ENCODE peak calls at places on chromosomes 6 and 20, in seven cellular contexts. S is lower lobe of right lung, L is left ventricle myocardium inferior, C is cardiac muscle cell, W is right cardiac atrium, V is small intestine, A is neural progenitor cell. R is an unnamed sample.

GRCh38 chr6:26571592-26572296 is 25.0 kb upstream of the ABT1 start:
- DNase-seq in L (peak; percentile 44), V (peak; percentile 85), C (peak; percentile 87), W (peak; percentile 76), S (no peak), A (peak; percentile 77), R (peak; percentile 65)

GRCh38 chr20:982754-983153 is 19.4 kb downstream of the RSPO4 start:
- DNase-seq in C (no peak), W (no peak), S (no peak), A (peak; percentile 28), L (no peak), V (no peak), R (no peak)

GRCh38 chr20:59273699-59274380 is 26.6 kb upstream of the EDN3 start:
- DNase-seq in S (no peak), L (no peak), C (no peak), A (no peak), V (no peak), W (no peak), R (no peak)

GRCh38 chr6:24910850-24911712 is 24.7 kb downstream of the RIPOR2 start:
- DNase-seq in V (no peak), L (peak; percentile 60), C (peak; percentile 62), A (peak; percentile 91), W (peak; percentile 84), S (peak; percentile 78), R (peak; percentile 89)

GRCh38 chr20:49286689-49287551 is 9.1 kb upstream of the ZNFX1 start:
- DNase-seq in C (no peak), A (peak; percentile 30), W (no peak), V (peak; percentile 72), S (no peak), L (no peak), R (no peak)

GRCh38 chr6:28725890-28726348 is 197.9 kb downstream of the TRIM27 start:
- DNase-seq in W (no peak), L (no peak), A (no peak), V (no peak), C (no peak), S (no peak), R (no peak)

GRCh38 chr6:85703359-85703758 is 60.7 kb upstream of the SYNCRIP start:
- DNase-seq in W (no peak), L (no peak), S (no peak), V (no peak), C (no peak), A (no peak), R (no peak)

GRCh38 chr6:166960609-166960978 is 4.2 kb upstream of the RNASET2 start:
- DNase-seq in C (no peak), A (no peak), S (no peak), W (no peak), V (no peak), L (no peak), R (no peak)

GRCh38 chr6:143313163-143313562 is 137.3 kb downstream of the ADAT2 start:
- DNase-seq in L (no peak), S (no peak), A (no peak), C (no peak), V (no peak), W (no peak), R (no peak)

GRCh38 chr6:115220760-115221159 is 839.9 kb downstream of the FRK start:
- DNase-seq in S (no peak), L (no peak), V (no peak), A (no peak), C (no peak), W (no peak), R (no peak)

GRCh38 chr6:43163899-43164298 is 7.2 kb upstream of the SRF start:
- DNase-seq in S (no peak), V (no peak), L (no peak), C (no peak), A (no peak), W (no peak), R (no peak)

GRCh38 chr6:43495409-43495941 is 14.7 kb downstream of the LRRC73 start:
- DNase-seq in V (peak; percentile 45), A (no peak), S (no peak), L (no peak), C (no peak), W (no peak), R (no peak)

GRCh38 chr6:149456311-149457021 is 28.3 kb downstream of the ZC3H12D start:
- DNase-seq in W (no peak), V (no peak), S (no peak), L (no peak), C (no peak), A (no peak), R (peak; percentile 73)

GRCh38 chr6:147063469-147064031 is 140.7 kb upstream of the STXBP5 start:
- DNase-seq in W (no peak), S (no peak), C (peak; percentile 74), L (no peak), V (peak; percentile 16), A (no peak), R (no peak)

GRCh38 chr6:146211646-146212045 is 182.8 kb downstream of the GRM1 start:
- DNase-seq in S (no peak), A (no peak), C (no peak), V (no peak), L (no peak), W (no peak), R (no peak)

GRCh38 chr20:62811720-62812119 is 5.1 kb upstream of the COL9A3 start:
- DNase-seq in W (no peak), C (no peak), S (no peak), L (no peak), A (no peak), V (no peak), R (no peak)

GRCh38 chr20:53866787-53867740 is 203.3 kb downstream of the BCAS1 start:
- DNase-seq in V (peak; percentile 58), S (no peak), L (no peak), C (peak; percentile 15), W (no peak), A (peak; percentile 55), R (no peak)

GRCh38 chr6:136539967-136540366 is 10.3 kb downstream of the MAP7 start:
- DNase-seq in L (no peak), C (no peak), A (peak; percentile 46), W (no peak), S (no peak), V (no peak), R (no peak)

GRCh38 chr20:11919046-11919445 is 1.4 kb downstream of the BTBD3 start:
- DNase-seq in C (peak; percentile 36), L (peak; percentile 38), A (peak; percentile 8), W (peak; percentile 65), V (no peak), S (no peak), R (no peak)

GRCh38 chr6:49934770-49935169 is 29.2 kb downstream of the DEFB114 start:
- DNase-seq in S (no peak), W (no peak), C (no peak), L (no peak), A (no peak), V (no peak), R (no peak)

GRCh38 chr6:131116755-131117360 is 18.4 kb upstream of the AKAP7 start:
- DNase-seq in C (peak; percentile 78), A (peak; percentile 33), L (no peak), V (peak; percentile 71), S (no peak), W (no peak), R (no peak)

GRCh38 chr20:39048000-39048696 is 86.0 kb downstream of the DHX35 start:
- DNase-seq in W (peak; percentile 93), L (peak; percentile 78), S (peak; percentile 85), A (peak; percentile 88), V (peak; percentile 79), C (peak; percentile 86), R (peak; percentile 93)

GRCh38 chr6:15332441-15332840 is 86.6 kb downstream of the JARID2 start:
- DNase-seq in V (no peak), L (no peak), W (no peak), A (no peak), C (no peak), S (no peak), R (no peak)
- H3K9me3 ChIP-seq in V (no peaks in the 10 kb centered on the region), L (no peaks in the 10 kb centered on the region), W (no peaks in the 10 kb centered on the region), A (no peaks in the 10 kb centered on the region), C (no peaks in the 10 kb centered on the region), S (no peaks in the 10 kb centered on the region), R (no peaks in the 10 kb centered on the region)

DNA sequence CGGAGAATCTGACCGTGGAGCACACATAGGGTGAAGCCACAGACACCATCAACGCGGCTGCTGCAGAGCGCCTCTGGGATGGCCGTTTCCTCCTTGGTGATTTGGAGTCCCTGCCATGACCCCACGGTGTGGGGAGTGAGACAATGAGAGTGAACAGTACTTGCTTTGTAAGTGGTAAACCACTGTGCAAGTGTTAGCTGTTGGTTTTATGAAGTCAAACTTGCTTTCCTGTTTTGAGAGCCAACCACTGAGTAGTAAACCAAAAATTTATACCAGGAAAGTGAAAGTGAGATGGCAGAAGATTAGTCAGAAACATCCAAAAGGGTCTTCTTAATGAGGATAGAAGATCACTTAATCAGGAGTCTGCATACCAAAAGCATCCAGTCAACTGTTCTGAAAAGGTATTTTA is 160.7 kb downstream of the FOXC1 start:
- DNase-seq in V (no peak), S (no peak), C (no peak), W (no peak), L (no peak), A (no peak), R (no peak)
- H3K4me3 ChIP-seq in V (no peak overlapping the region), S (no peak overlapping the region), C (no peak overlapping the region), W (no peak overlapping the region), L (no peak overlapping the region), A (no peak overlapping the region), R (no peak overlapping the region)

GRCh38 chr20:4441871-4442270 is 279.8 kb upstream of the PRND start:
- DNase-seq in V (no peak), L (no peak), S (no peak), C (no peak), W (no peak), A (no peak), R (no peak)

GRCh38 chr20:4444404-4444803 is 277.3 kb upstream of the PRND start:
- DNase-seq in W (no peak), V (no peak), A (no peak), C (no peak), L (no peak), S (no peak), R (no peak)

GRCh38 chr20:4441191-4441590 is 280.5 kb upstream of the PRND start:
- DNase-seq in S (no peak), C (no peak), L (no peak), A (no peak), V (no peak), W (no peak), R (no peak)

GRCh38 chr20:4445331-4445730 is 276.4 kb upstream of the PRND start:
- DNase-seq in V (no peak), L (no peak), C (no peak), A (no peak), W (no peak), S (no peak), R (no peak)

GRCh38 chr20:4443016-4443415 is 278.7 kb upstream of the PRND start:
- DNase-seq in W (no peak), L (no peak), C (no peak), S (no peak), A (no peak), V (no peak), R (peak; percentile 70)
- H3K27ac ChIP-seq in W (no peak overlapping the region), L (no peak overlapping the region), C (peak overlapping the region; percentile 58), S (no peak overlapping the region), A (no peak overlapping the region), V (no peak overlapping the region), R (peak overlapping the region; percentile 77)

DNA sequence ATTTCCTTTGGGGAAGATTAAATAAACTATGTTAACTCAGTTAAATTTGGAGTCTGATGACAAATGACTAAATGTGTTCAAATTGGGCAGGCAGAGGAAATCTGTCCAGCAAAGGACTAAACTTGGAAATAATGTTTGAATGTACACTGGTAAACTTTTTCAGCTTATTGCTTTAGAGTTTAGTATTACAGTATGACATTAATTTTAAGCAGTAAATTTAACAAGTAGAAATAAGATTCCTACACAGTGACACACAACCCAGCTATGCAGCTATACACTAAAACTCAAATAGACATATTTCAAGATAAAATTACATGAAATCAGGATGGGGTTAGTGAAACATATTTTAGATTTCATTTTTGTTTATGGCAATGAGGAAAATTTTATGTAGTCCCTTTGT is 42.6 kb upstream of the HDGFL1 start:
- DNase-seq in W (no peak), C (no peak), L (no peak), V (no peak), S (no peak), A (no peak), R (no peak)
- H3K9me3 ChIP-seq in W (no peaks in the 10 kb centered on the region), C (no peaks in the 10 kb centered on the region), L (no peaks in the 10 kb centered on the region), V (no peaks in the 10 kb centered on the region), S (no peaks in the 10 kb centered on the region), A (no peaks in the 10 kb centered on the region), R (no peaks in the 10 kb centered on the region)

R was measured in aorta.